ENCODE peak calls at places on chromosomes 4 and X, in seven cellular contexts. One of them, this sample, is unnamed.

GRCh38 chr4:151012376-151012775 is 2.7 kb downstream of the LRBA start:
- DNase-seq in H1: no peak
- DNase-seq in K562: no peak
- DNase-seq in GM12878: no peak
- DNase-seq in HepG2: no peak
- DNase-seq in SK-N-SH: no peak
- DNase-seq in GM12891: no peak
- DNase-seq in this sample: no peak

GRCh38 chr4:44679060-44679459 is 840 bp downstream of the GUF1 start:
- DNase-seq in H1: no peak
- DNase-seq in K562: no peak
- DNase-seq in GM12878: no peak
- DNase-seq in HepG2: no peak
- DNase-seq in SK-N-SH: no peak
- DNase-seq in GM12891: no peak
- DNase-seq in this sample: no peak

GRCh38 chr4:94395541-94395940 is 52.9 kb upstream of the HPGDS start:
- DNase-seq in H1: no peak
- DNase-seq in K562: no peak
- DNase-seq in GM12878: no peak
- DNase-seq in HepG2: no peak
- DNase-seq in SK-N-SH: no peak
- DNase-seq in GM12891: no peak
- DNase-seq in this sample: no peak

GRCh38 chrX:137424679-137425078 is 141.2 kb upstream of the ZIC3 start:
- DNase-seq in H1: no peak
- DNase-seq in K562: no peak
- DNase-seq in GM12878: no peak
- DNase-seq in HepG2: no peak
- DNase-seq in SK-N-SH: no peak
- DNase-seq in GM12891: no peak
- DNase-seq in this sample: no peak

GRCh38 chr4:86565641-86566040 is 28.5 kb upstream of the PTPN13 start:
- DNase-seq in H1: no peak
- DNase-seq in K562: no peak
- DNase-seq in GM12878: no peak
- DNase-seq in HepG2: no peak
- DNase-seq in SK-N-SH: no peak
- DNase-seq in GM12891: no peak
- DNase-seq in this sample: no peak

GRCh38 chr4:2078584-2078983 is 19.5 kb downstream of the NAT8L start:
- DNase-seq in H1: no peak
- DNase-seq in K562: no peak
- DNase-seq in GM12878: no peak
- DNase-seq in HepG2: no peak
- DNase-seq in SK-N-SH: no peak
- DNase-seq in GM12891: no peak
- DNase-seq in this sample: no peak

GRCh38 chr4:1902243-1902642 is 31.1 kb downstream of the NSD2 start:
- DNase-seq in H1: no peak
- DNase-seq in K562: no peak
- DNase-seq in GM12878: no peak
- DNase-seq in HepG2: no peak
- DNase-seq in SK-N-SH: no peak
- DNase-seq in GM12891: no peak
- DNase-seq in this sample: no peak

GRCh38 chr4:165288639-165289428 is 38.6 kb upstream of the MSMO1 start:
- DNase-seq in H1: no peak
- DNase-seq in K562: no peak
- DNase-seq in GM12878: no peak
- DNase-seq in HepG2: peak
- DNase-seq in SK-N-SH: no peak
- DNase-seq in GM12891: no peak
- DNase-seq in this sample: no peak

DNA sequence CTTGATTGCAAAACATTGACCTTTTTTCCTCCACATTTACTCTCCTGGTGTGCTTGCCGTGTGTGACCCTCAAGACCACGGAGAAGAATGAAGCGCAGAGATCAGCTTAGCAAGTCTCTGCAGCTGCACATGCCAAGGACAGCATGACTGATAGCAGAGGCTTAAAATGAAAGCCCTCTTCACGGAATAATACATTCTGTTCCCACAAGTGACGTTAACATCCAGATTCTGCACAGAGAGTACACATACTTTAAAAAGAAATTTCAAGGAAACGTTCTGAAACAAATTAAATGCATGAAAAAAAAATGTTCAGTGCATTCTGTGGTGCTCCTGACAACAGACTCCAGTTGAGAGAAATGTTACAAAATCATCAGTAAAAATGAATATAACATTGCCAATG is 60.9 kb downstream of the SLC7A11 start:
- DNase-seq in H1: no peak
- DNase-seq in K562: no peak
- DNase-seq in GM12878: no peak
- DNase-seq in HepG2: no peak
- DNase-seq in SK-N-SH: no peak
- DNase-seq in GM12891: no peak
- DNase-seq in this sample: no peak
- TF ChIP-seq POLR2AphosphoS5 in H1: no peak
- TF ChIP-seq POLR2AphosphoS5 in K562: no peak
- TF ChIP-seq POLR2AphosphoS5 in GM12878: no peak
- TF ChIP-seq POLR2AphosphoS5 in HepG2: no peak
- TF ChIP-seq POLR2AphosphoS5 in SK-N-SH: no peak
- TF ChIP-seq POLR2AphosphoS5 in GM12891: no peak
- TF ChIP-seq POLR2AphosphoS5 in this sample: no peak

DNA sequence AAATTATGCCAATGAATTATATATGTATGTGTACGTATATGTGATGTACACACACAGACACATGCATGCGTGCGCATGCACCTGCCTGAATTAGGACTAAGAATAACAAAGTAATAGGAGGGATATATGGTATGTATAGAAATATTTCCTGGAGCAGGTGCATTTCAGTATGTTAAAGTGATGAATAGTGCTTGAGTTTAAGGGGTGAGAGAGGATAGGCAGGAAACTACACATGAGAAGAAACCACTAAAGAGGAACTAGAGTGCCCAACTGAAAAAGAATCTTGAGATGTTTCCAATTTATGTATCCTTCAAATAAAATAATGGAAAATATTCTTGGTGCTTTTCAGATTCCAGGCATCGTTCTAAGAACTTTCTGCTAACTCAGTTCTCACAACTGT is 52.6 kb upstream of the UNC5C start:
- DNase-seq in H1: no peak
- DNase-seq in K562: no peak
- DNase-seq in GM12878: no peak
- DNase-seq in HepG2: no peak
- DNase-seq in SK-N-SH: no peak
- DNase-seq in GM12891: no peak
- DNase-seq in this sample: no peak
- TF ChIP-seq TAF1 in H1: no peak
- TF ChIP-seq TAF1 in K562: no peak
- TF ChIP-seq TAF1 in GM12878: no peak
- TF ChIP-seq TAF1 in HepG2: no peak
- TF ChIP-seq TAF1 in SK-N-SH: no peak
- TF ChIP-seq TAF1 in GM12891: no peak
- TF ChIP-seq TAF1 in this sample: no peak

GRCh38 chr4:40553995-40554394 is 75.7 kb downstream of the RBM47 start:
- DNase-seq in H1: no peak
- DNase-seq in K562: no peak
- DNase-seq in GM12878: no peak
- DNase-seq in HepG2: no peak
- DNase-seq in SK-N-SH: no peak
- DNase-seq in GM12891: no peak
- DNase-seq in this sample: no peak
- TF ChIP-seq POLR2AphosphoS5 in H1: no peak
- TF ChIP-seq POLR2AphosphoS5 in K562: no peak
- TF ChIP-seq POLR2AphosphoS5 in GM12878: no peak
- TF ChIP-seq POLR2AphosphoS5 in HepG2: no peak
- TF ChIP-seq POLR2AphosphoS5 in SK-N-SH: no peak
- TF ChIP-seq POLR2AphosphoS5 in GM12891: no peak
- TF ChIP-seq POLR2AphosphoS5 in this sample: no peak

DNA sequence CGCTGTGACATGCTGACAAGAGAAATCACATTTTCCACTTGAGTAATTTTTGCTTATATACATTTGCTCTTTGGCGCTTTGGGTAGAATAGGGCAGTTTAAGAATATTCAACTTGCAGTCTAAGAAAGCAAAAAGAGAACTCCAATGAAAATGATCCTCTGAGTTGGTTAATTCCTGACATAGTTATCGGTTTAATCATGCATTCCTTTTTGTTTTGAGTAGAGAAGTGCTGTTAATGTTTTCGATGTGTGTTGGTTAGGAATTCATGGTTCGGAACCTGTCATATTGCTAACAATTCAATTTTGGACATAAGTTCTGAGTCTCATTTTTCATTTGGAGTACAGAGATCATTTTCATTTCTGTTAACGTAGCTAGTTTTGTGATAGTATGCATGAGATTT is 700.6 kb upstream of the PITX2 start:
- DNase-seq in H1: no peak
- DNase-seq in K562: no peak
- DNase-seq in GM12878: no peak
- DNase-seq in HepG2: no peak
- DNase-seq in SK-N-SH: no peak
- DNase-seq in GM12891: no peak
- DNase-seq in this sample: no peak
- TF ChIP-seq TAF1 in H1: no peak
- TF ChIP-seq TAF1 in K562: no peak
- TF ChIP-seq TAF1 in GM12878: no peak
- TF ChIP-seq TAF1 in HepG2: no peak
- TF ChIP-seq TAF1 in SK-N-SH: no peak
- TF ChIP-seq TAF1 in GM12891: no peak
- TF ChIP-seq TAF1 in this sample: no peak

GRCh38 chr4:134645778-134646177 is 444.2 kb upstream of the PABPC4L start:
- DNase-seq in H1: no peak
- DNase-seq in K562: no peak
- DNase-seq in GM12878: no peak
- DNase-seq in HepG2: no peak
- DNase-seq in SK-N-SH: no peak
- DNase-seq in GM12891: no peak
- DNase-seq in this sample: no peak
- TF ChIP-seq POLR2AphosphoS5 in H1: no peak
- TF ChIP-seq POLR2AphosphoS5 in K562: no peak
- TF ChIP-seq POLR2AphosphoS5 in GM12878: no peak
- TF ChIP-seq POLR2AphosphoS5 in HepG2: no peak
- TF ChIP-seq POLR2AphosphoS5 in SK-N-SH: no peak
- TF ChIP-seq POLR2AphosphoS5 in GM12891: no peak
- TF ChIP-seq POLR2AphosphoS5 in this sample: no peak

GRCh38 chr4:78758105-78758504 is 18.0 kb upstream of the BMP2K start:
- DNase-seq in H1: no peak
- DNase-seq in K562: no peak
- DNase-seq in GM12878: no peak
- DNase-seq in HepG2: no peak
- DNase-seq in SK-N-SH: no peak
- DNase-seq in GM12891: no peak
- DNase-seq in this sample: no peak
- TF ChIP-seq TAF1 in H1: no peak
- TF ChIP-seq TAF1 in K562: no peak
- TF ChIP-seq TAF1 in GM12878: no peak
- TF ChIP-seq TAF1 in HepG2: no peak
- TF ChIP-seq TAF1 in SK-N-SH: no peak
- TF ChIP-seq TAF1 in GM12891: no peak
- TF ChIP-seq TAF1 in this sample: no peak

This sample was measured in GM12892.